ENCODE peak calls at places on chromosomes 11 and 22, in seven cellular contexts. E is stimulated activated CD4-positive, alpha-beta T cell treated with anti-CD3 and anti-CD28 coated beads, Interleukin-2, amount 100 ng/mL, for 48 hours; S is fibroblast of the conjunctiva; D is Ammon's horn; H is HCT116; W is BJ; N is NCI-H1105. Y is an unnamed sample.

GRCh38 chr11:62732830-62733229 is 4.5 kb downstream of the TTC9C start:
- DNase-seq in E (no peak), S (peak), D (peak), H (no peak), W (no peak), N (no peak), Y (no peak)

GRCh38 chr11:134333312-134333711 is 1.5 kb downstream of the GLB1L2 start:
- DNase-seq in E (no peak), S (no peak), D (no peak), H (no peak), W (no peak), N (no peak), Y (no peak)

GRCh38 chr11:75536786-75537629 is 11.3 kb upstream of the GDPD5 start:
- DNase-seq in E (peak), S (no peak), D (no peak), H (peak), W (no peak), N (no peak), Y (no peak)

GRCh38 chr11:106172389-106172991 is 95.0 kb downstream of the AASDHPPT start:
- DNase-seq in E (no peak), S (peak), D (no peak), H (no peak), W (no peak), N (no peak), Y (no peak)

GRCh38 chr11:34916810-34917780 is 677 bp downstream of the PDHX start:
- DNase-seq in E (peak), S (no peak), D (peak), H (peak), W (no peak), N (no peak), Y (no peak)

GRCh38 chr11:77080643-77081210 is 14.0 kb downstream of the CAPN5 start:
- DNase-seq in E (no peak), S (no peak), D (no peak), H (no peak), W (no peak), N (no peak), Y (no peak)

GRCh38 chr22:41263704-41264103 is 22.3 kb downstream of the RANGAP1 start:
- DNase-seq in E (no peak), S (no peak), D (no peak), H (no peak), W (no peak), N (no peak), Y (no peak)

GRCh38 chr22:48945621-48946458 is 881.8 kb downstream of the BRD1 start:
- DNase-seq in E (no peak), S (no peak), D (no peak), H (no peak), W (no peak), N (no peak), Y (no peak)

GRCh38 chr22:38135133-38135706 is 24.7 kb upstream of the BAIAP2L2 start:
- DNase-seq in E (no peak), S (peak), D (no peak), H (peak), W (peak), N (no peak), Y (no peak)

GRCh38 chr11:2661173-2662023 is 38.4 kb downstream of the KCNQ1OT1 start:
- DNase-seq in E (no peak), S (no peak), D (no peak), H (no peak), W (no peak), N (no peak), Y (no peak)

GRCh38 chr11:61954106-61955030 is 4.2 kb downstream of the BEST1 start:
- DNase-seq in E (no peak), S (no peak), D (no peak), H (no peak), W (no peak), N (no peak), Y (no peak)

GRCh38 chr11:65643971-65644370 is 6.1 kb downstream of the SIPA1 start:
- DNase-seq in E (peak), S (no peak), D (no peak), H (no peak), W (no peak), N (no peak), Y (no peak)

GRCh38 chr22:45905924-45906865 is 70.8 kb downstream of the WNT7B start:
- DNase-seq in E (no peak), S (peak), D (no peak), H (no peak), W (peak), N (no peak), Y (no peak)

GRCh38 chr11:2586091-2586792 is 113.6 kb downstream of the KCNQ1OT1 start:
- DNase-seq in E (no peak), S (no peak), D (no peak), H (no peak), W (no peak), N (no peak), Y (no peak)

GRCh38 chr11:75554258-75555022 is 7.6 kb upstream of the SERPINH1 start:
- DNase-seq in E (no peak), S (peak), D (peak), H (no peak), W (peak), N (peak), Y (peak)

GRCh38 chr11:118224512-118225180 is at the start of gene JAML:
- DNase-seq in E (no peak), S (no peak), D (no peak), H (no peak), W (no peak), N (no peak), Y (no peak)

Y was measured in DMS79.